ENCODE peak calls at places on chromosome 17, in six cellular contexts. T, R, Y, G, A and I are unnamed samples.

GRCh38 chr17:74117999-74118421 is 85.5 kb upstream of the RPL38 start:
- DNase-seq in T (no peak), R (no peak), Y (no peak), G (no peak), A (no peak), I (no peak)

GRCh38 chr17:77501751-77502625 is 361.2 kb downstream of the SEC14L1 start:
- DNase-seq in T (peak; percentile 4), R (no peak), Y (no peak), G (no peak), A (no peak), I (no peak)

GRCh38 chr17:49497147-49498036 is 2.3 kb downstream of the NGFR start:
- DNase-seq in T (peak; percentile 76), R (peak; percentile 81), Y (no peak), G (no peak), A (no peak), I (no peak)

GRCh38 chr17:31318298-31319190 is 2.9 kb downstream of the EVI2A start:
- DNase-seq in T (no peak), R (no peak), Y (no peak), G (peak; percentile 63), A (peak; percentile 33), I (no peak)

GRCh38 chr17:72393553-72393952 is 272.7 kb downstream of the SOX9 start:
- DNase-seq in T (no peak), R (no peak), Y (no peak), G (no peak), A (no peak), I (peak; percentile 81)

GRCh38 chr17:28199115-28199514 is 119.9 kb upstream of the TMEM97 start:
- DNase-seq in T (no peak), R (no peak), Y (no peak), G (no peak), A (no peak), I (no peak)

GRCh38 chr17:6070280-6070894 is at the start of gene WSCD1:
- DNase-seq in T (peak; percentile 33), R (peak; percentile 55), Y (no peak), G (no peak), A (no peak), I (no peak)

GRCh38 chr17:69945698-69946185 is 129.3 kb upstream of the KCNJ16 start:
- DNase-seq in T (no peak), R (no peak), Y (no peak), G (no peak), A (no peak), I (no peak)

GRCh38 chr17:350706-351435 is 1.7 kb downstream of the RPH3AL start:
- DNase-seq in T (no peak), R (no peak), Y (peak; percentile 50), G (no peak), A (no peak), I (no peak)

GRCh38 chr17:45997624-45998023 is 1.4 kb upstream of the STH start:
- DNase-seq in T (no peak), R (no peak), Y (no peak), G (no peak), A (no peak), I (no peak)

GRCh38 chr17:14886200-14886739 is 378.9 kb downstream of the PMP22 start:
- DNase-seq in T (no peak), R (no peak), Y (peak; percentile 9), G (no peak), A (peak; percentile 10), I (no peak)
- TF ChIP-seq ATF3 in T (no peak), R (no peak), Y (no peak), G (no peak), A (no peak), I (no peak)

GRCh38 chr17:68868708-68869107 is 86.5 kb downstream of the ABCA8 start:
- DNase-seq in T (no peak), R (no peak), Y (no peak), G (no peak), A (no peak), I (no peak)
- TF ChIP-seq ATF3 in T (no peak), R (no peak), Y (no peak), G (no peak), A (no peak), I (no peak)

DNA sequence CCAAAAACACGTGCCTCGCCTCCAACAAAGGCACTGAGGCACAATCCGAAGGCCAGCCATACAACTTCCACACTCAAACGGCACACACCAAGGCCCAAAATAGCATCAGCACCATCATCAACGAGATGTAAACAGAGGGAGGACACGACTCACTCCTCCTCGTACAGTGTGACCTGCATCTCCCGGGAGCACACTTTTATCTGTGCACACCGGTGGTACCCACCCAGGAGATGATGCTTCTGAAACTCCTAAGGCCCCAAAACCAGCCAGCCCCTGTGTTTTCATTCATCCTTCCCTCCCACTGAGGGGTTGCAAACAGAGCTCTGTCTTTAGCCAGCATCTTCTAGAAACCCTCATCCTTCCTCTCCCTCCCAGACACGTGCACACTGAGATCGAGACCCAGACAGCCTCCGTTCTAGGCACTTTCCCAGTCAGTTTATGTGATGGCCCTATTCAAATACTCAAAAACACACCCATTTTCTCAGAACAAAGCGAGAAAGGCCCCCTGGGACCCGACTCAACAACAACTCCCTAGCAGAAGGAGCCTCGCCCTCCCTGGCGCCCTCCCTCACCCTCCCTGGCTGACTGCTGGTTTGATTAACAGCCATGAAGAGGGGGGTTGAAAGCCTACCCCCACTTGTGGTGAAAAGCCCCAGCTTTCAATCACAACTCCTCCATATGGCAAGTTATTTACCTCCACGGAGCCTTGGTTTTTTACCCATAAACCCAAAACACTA is 76.3 kb downstream of the GAS7 start:
- DNase-seq in T (no peak), R (no peak), Y (no peak), G (peak; percentile 19), A (no peak), I (no peak)
- TF ChIP-seq ATF3 in T (no peak), R (no peak), Y (no peak), G (no peak), A (no peak), I (no peak)

GRCh38 chr17:55576237-55576998 is 65.2 kb upstream of the SMIM36 start:
- DNase-seq in T (no peak), R (no peak), Y (peak; percentile 28), G (peak; percentile 8), A (peak; percentile 58), I (peak; percentile 15)

GRCh38 chr17:55580596-55581133 is 69.4 kb upstream of the SMIM36 start:
- DNase-seq in T (no peak), R (no peak), Y (no peak), G (peak; percentile 16), A (no peak), I (no peak)

GRCh38 chr17:55577687-55578086 is 66.4 kb upstream of the SMIM36 start:
- DNase-seq in T (no peak), R (no peak), Y (no peak), G (no peak), A (no peak), I (no peak)

GRCh38 chr17:55575058-55575606 is 63.9 kb upstream of the SMIM36 start:
- DNase-seq in T (no peak), R (no peak), Y (no peak), G (no peak), A (no peak), I (no peak)

DNA sequence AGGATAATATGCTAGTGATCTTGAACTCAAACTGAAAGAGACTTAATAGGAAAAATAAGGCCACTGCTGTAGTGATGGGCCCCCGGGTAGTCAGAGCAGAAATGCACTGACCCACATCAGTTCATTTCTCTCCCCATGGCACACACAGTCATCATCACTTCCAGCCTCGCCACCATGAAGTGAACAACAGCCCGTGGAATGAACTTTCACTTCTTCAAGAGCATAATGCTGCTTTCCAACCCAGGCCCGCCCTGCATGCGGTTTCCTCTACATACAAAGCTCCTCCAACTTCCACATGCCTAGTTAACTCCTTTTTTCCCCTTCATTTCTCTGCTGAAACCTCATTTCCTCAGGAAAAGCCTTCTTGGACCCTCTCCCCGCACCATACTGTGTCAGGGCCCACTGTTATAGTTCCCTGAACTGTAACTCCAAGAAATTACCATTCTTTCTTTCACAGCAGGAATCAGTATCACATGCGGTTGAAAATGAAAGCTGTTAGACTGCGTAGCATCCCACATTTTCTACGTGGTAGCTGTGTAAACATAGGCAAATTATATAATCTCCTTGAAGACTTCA is 65.8 kb upstream of the SMIM36 start:
- DNase-seq in T (no peak), R (no peak), Y (no peak), G (peak; percentile 35), A (peak; percentile 36), I (no peak)
- TF ChIP-seq ATF3 in T (no peak), R (no peak), Y (no peak), G (no peak), A (no peak), I (no peak)

GRCh38 chr17:5050281-5050680 is 15.1 kb upstream of the SLC52A1 start:
- DNase-seq in T (no peak), R (no peak), Y (no peak), G (no peak), A (no peak), I (no peak)
- TF ChIP-seq ATF3 in T (no peak), R (no peak), Y (no peak), G (no peak), A (no peak), I (no peak)